ENCODE peak calls at places on chromosomes 1 and 21, in nine cellular contexts. S, Q, G, L, F, X, V, W and R are unnamed samples. For H3K36me3, the result is how much of the 10 kb centered on the place peaks cover.

GRCh38 chr1:155049651-155050559 is 1.2 kb upstream of the ADAM15 start:
- DNase-seq in V (no peak), W (no peak), Q (peak), X (no peak), F (no peak), G (no peak), S (no peak), L (no peak), R (no peak)

GRCh38 chr1:2631136-2632050 is 1.4 kb downstream of the MMEL1 start:
- DNase-seq in S (no peak), G (no peak), X (no peak), W (no peak), L (no peak), V (no peak), F (peak), Q (no peak), R (no peak)

GRCh38 chr1:178934574-178934945 is 63.7 kb upstream of the ANGPTL1 start:
- DNase-seq in Q (no peak), X (no peak), V (no peak), S (no peak), L (no peak), G (no peak), F (no peak), W (no peak), R (no peak)

GRCh38 chr21:44424608-44425306 is 30.6 kb upstream of the LRRC3 start:
- DNase-seq in X (no peak), Q (peak), F (no peak), G (no peak), S (no peak), V (peak), L (no peak), W (no peak), R (no peak)

GRCh38 chr1:72485786-72486185 is 203.4 kb upstream of the NEGR1 start:
- DNase-seq in V (no peak), F (peak), L (no peak), W (no peak), Q (no peak), X (no peak), G (no peak), S (no peak), R (no peak)

GRCh38 chr1:32447469-32448185 is 17.2 kb upstream of the ZBTB8B start:
- DNase-seq in G (no peak), Q (no peak), F (peak), V (no peak), S (peak), L (no peak), W (no peak), X (peak), R (no peak)

GRCh38 chr1:17093822-17094393 is 25.3 kb downstream of the PADI2 start:
- DNase-seq in G (no peak), F (no peak), V (no peak), X (no peak), W (no peak), Q (no peak), S (no peak), L (no peak), R (no peak)

GRCh38 chr1:113353581-113353980 is 36.7 kb upstream of the MAGI3 start:
- DNase-seq in W (no peak), X (peak), V (no peak), F (no peak), G (no peak), Q (no peak), L (no peak), S (no peak), R (no peak)

GRCh38 chr1:234602334-234603220 is 7.4 kb downstream of the IRF2BP2 start:
- DNase-seq in L (no peak), F (peak), G (no peak), S (peak), X (no peak), V (no peak), Q (no peak), W (peak), R (peak)

GRCh38 chr1:192830596-192831241 is 21.9 kb downstream of the RGS2 start:
- DNase-seq in Q (no peak), G (no peak), S (no peak), F (no peak), V (no peak), W (no peak), X (peak), L (no peak), R (no peak)

GRCh38 chr1:160911925-160912324 is 26.9 kb upstream of the ITLN1 start:
- DNase-seq in W (no peak), S (peak), G (no peak), Q (no peak), V (no peak), F (no peak), X (peak), L (no peak), R (no peak)

GRCh38 chr1:160910351-160910750 is 25.4 kb upstream of the ITLN1 start:
- DNase-seq in W (no peak), X (no peak), G (no peak), Q (no peak), S (no peak), L (no peak), F (no peak), V (no peak), R (no peak)

GRCh38 chr1:160907976-160908375 is 23.0 kb upstream of the ITLN1 start:
- DNase-seq in X (no peak), W (no peak), S (peak), G (no peak), Q (no peak), F (no peak), V (no peak), L (no peak), R (no peak)

GRCh38 chr1:160916666-160917065 is 31.7 kb upstream of the ITLN1 start:
- DNase-seq in S (no peak), V (no peak), Q (no peak), L (no peak), W (no peak), X (no peak), F (no peak), G (no peak), R (no peak)

GRCh38 chr1:160911441-160911840 is 26.5 kb upstream of the ITLN1 start:
- DNase-seq in L (no peak), V (no peak), F (peak), S (peak), W (no peak), X (peak), Q (no peak), G (no peak), R (no peak)
- H3K4me3 ChIP-seq in L (no peak), V (no peak), F (no peak), S (no peak), W (no peak), X (no peak), Q (no peak), G (no peak), R (no peak)

GRCh38 chr1:15001317-15001900 is 152.1 kb upstream of the TMEM51 start:
- DNase-seq in G (no peak), Q (no peak), F (no peak), V (no peak), W (no peak), L (no peak), S (no peak), X (no peak), R (no peak)

GRCh38 chr1:15000671-15001070 is 152.9 kb upstream of the TMEM51 start:
- DNase-seq in W (no peak), V (no peak), G (no peak), Q (no peak), F (no peak), S (no peak), L (no peak), X (no peak), R (no peak)

GRCh38 chr1:15000030-15000429 is 153.5 kb upstream of the TMEM51 start:
- DNase-seq in F (no peak), W (no peak), Q (no peak), V (no peak), X (no peak), L (no peak), S (no peak), G (no peak), R (no peak)

GRCh38 chr1:15004396-15004795 is 149.2 kb upstream of the TMEM51 start:
- DNase-seq in V (no peak), S (no peak), X (no peak), W (no peak), L (no peak), G (no peak), Q (no peak), F (no peak), R (no peak)

DNA sequence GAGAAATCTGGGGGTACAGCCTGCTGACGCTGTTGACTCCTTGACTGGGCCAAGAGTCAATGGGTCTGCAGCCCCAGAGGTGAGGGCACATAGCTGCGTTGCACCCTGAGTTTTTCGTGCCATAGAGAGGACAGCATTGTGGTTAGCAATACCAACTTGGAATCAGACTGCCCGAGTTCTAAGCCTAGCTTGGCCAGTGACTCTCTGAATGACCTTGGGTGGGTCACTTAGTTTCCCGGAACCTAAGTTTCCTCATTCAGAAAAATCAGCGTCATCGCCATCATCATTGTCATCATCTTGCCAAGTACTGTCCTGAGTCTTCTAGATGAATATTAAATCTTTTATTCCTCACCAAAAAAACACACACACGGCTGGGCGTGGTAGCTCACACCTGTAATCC is 151.2 kb upstream of the TMEM51 start:
- DNase-seq in Q (no peak), L (no peak), V (no peak), G (no peak), S (no peak), W (no peak), F (no peak), X (no peak), R (no peak)
- H3K36me3 ChIP-seq in Q (under half), L (under half), V (under half), G (under half), S (under half), W (under half), F (under half), X (under half), R (under half)

GRCh38 chr1:41361028-41361494 is at the start of gene FOXO6:
- DNase-seq in V (peak), X (peak), L (peak), S (peak), F (peak), W (peak), G (peak), Q (peak), R (peak)

GRCh38 chr1:41363632-41364320 is 2.5 kb downstream of the FOXO6 start:
- DNase-seq in Q (no peak), S (no peak), F (no peak), V (no peak), W (no peak), G (no peak), L (no peak), X (no peak), R (no peak)

GRCh38 chr1:41362749-41363631 is 1.8 kb downstream of the FOXO6 start:
- DNase-seq in S (no peak), F (no peak), L (no peak), G (no peak), V (peak), X (no peak), Q (no peak), W (no peak), R (no peak)

GRCh38 chr1:41361495-41362356 is 492 bp downstream of the FOXO6 start:
- DNase-seq in V (peak), L (no peak), F (peak), S (no peak), G (peak), W (peak), Q (no peak), X (peak), R (peak)

DNA sequence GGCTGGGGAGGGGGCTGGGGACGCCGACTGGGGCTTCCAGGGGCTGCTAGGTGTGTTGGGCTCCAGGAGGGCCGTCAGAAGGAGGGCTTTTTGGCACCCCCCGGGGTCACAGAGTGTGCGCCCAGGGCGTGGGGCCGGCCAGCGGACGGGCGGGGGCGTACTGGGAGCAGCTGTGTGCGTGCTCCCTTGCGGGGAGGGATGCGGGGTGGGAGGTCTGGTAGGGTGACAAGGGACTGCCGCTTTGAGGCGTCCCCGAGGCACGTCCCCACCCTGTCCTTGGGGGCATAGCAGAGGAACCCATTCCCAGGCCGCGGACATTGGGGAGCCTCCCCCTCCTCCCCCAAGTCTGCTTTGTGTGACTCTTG is 1.1 kb downstream of the FOXO6 start:
- DNase-seq in X (no peak), Q (no peak), S (no peak), F (no peak), V (peak), W (no peak), G (no peak), L (no peak), R (no peak)
- H3K4me3 ChIP-seq in X (no peak), Q (peak), S (no peak), F (peak), V (peak), W (peak), G (peak), L (peak), R (no peak)

DNA sequence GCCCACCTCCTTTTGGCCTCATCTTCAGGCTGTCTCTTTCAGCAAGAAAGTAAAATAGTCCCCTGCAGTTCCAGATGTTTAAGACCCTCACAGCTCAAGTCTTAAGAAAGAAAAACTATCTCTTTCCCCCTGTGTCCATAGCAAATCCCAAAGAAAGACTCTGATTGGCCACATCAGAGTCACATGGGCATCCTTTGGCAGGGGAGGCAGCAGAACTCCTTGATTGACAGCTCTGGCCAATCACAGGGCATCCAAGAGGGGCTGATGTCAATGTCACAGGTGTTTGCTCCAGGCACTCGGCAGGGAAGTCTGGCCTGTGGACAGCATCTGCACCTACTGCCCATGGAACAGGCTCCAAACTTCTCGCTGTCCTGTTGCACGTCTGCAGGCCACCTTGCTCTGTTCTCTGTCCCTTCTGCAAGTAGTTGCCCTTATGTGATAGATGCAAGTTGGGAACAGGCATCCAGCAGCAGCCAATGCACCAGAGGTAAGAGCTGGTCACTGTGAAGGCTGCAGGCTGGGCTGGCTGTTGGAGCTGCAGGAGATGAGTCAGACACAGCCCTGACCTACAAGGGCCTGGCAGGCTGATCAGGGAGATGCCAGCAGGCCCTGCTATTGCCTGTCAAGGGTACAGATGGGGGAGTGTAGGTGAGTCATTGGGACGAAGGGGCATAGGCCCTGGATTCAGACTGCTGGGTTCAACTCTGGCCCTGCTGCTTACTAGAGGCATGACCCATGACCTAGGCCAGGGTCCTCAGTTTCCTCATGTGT is 96.8 kb upstream of the TMEM51 start:
- DNase-seq in G (no peak), L (no peak), S (peak), V (no peak), W (peak), F (no peak), X (no peak), Q (no peak), R (no peak)
- H3K36me3 ChIP-seq in G (under half), L (under half), S (under half), V (half or more), W (under half), F (under half), X (under half), Q (under half), R (under half)

GRCh38 chr21:26125433-26126167 is 45.0 kb downstream of the APP start:
- DNase-seq in L (no peak), W (no peak), F (no peak), S (no peak), V (no peak), G (no peak), Q (no peak), X (peak), R (no peak)
- H3K4me3 ChIP-seq in L (no peak), W (no peak), F (no peak), S (no peak), V (no peak), G (no peak), Q (no peak), X (no peak), R (no peak)

GRCh38 chr1:42949312-42950145 is 9.1 kb downstream of the SLC2A1 start:
- DNase-seq in L (no peak), W (no peak), Q (no peak), S (no peak), V (no peak), G (no peak), F (no peak), X (no peak), R (no peak)

GRCh38 chr1:42947965-42948732 is 10.5 kb downstream of the SLC2A1 start:
- DNase-seq in Q (no peak), W (no peak), F (no peak), V (no peak), G (no peak), L (no peak), X (no peak), S (no peak), R (no peak)

GRCh38 chr1:42952353-42953001 is 6.2 kb downstream of the SLC2A1 start:
- DNase-seq in F (no peak), S (peak), X (no peak), G (peak), L (no peak), V (no peak), Q (peak), W (no peak), R (no peak)

GRCh38 chr1:42951588-42951987 is 7.1 kb downstream of the SLC2A1 start:
- DNase-seq in V (no peak), W (no peak), F (no peak), X (no peak), G (no peak), S (no peak), Q (no peak), L (no peak), R (no peak)

GRCh38 chr1:42950146-42950480 is 8.6 kb downstream of the SLC2A1 start:
- DNase-seq in G (no peak), W (no peak), V (no peak), L (no peak), F (no peak), X (no peak), Q (no peak), S (peak), R (no peak)
- H3K36me3 ChIP-seq in G (under half), W (under half), V (under half), L (under half), F (under half), X (under half), Q (under half), S (under half), R (under half)